ENCODE peak calls at places on chromosomes 2 and 18, in five cellular contexts. F, D, N, C and V are unnamed samples.

GRCh38 chr18:51480562-51481261 is 283.2 kb upstream of the MEX3C start:
- DNase-seq in F (no peak), D (no peak), N (no peak), C (no peak), V (no peak)

GRCh38 chr2:114507744-114508143 is 65.3 kb downstream of the DPP10 start:
- DNase-seq in F (no peak), D (no peak), N (no peak), C (no peak), V (no peak)

GRCh38 chr2:196389670-196390069 is 218.3 kb upstream of the STK17B start:
- DNase-seq in F (no peak), D (no peak), N (no peak), C (no peak), V (no peak)

GRCh38 chr2:42147641-42148274 is 21.4 kb upstream of the EML4 start:
- DNase-seq in F (no peak), D (no peak), N (no peak), C (no peak), V (no peak)

GRCh38 chr2:151973901-151974199 is 125.0 kb downstream of the CACNB4 start:
- DNase-seq in F (no peak), D (no peak), N (no peak), C (peak), V (peak)

GRCh38 chr2:99936065-99936464 is 206.3 kb downstream of the AFF3 start:
- DNase-seq in F (no peak), D (no peak), N (no peak), C (no peak), V (no peak)

GRCh38 chr2:219169950-219170654 is at the start of gene SLC23A3:
- DNase-seq in F (no peak), D (no peak), N (no peak), C (no peak), V (no peak)

GRCh38 chr18:59038295-59039039 is 101.2 kb upstream of the SEC11C start:
- DNase-seq in F (no peak), D (no peak), N (no peak), C (no peak), V (no peak)

GRCh38 chr2:121330921-121331320 is 45.9 kb upstream of the TFCP2L1 start:
- DNase-seq in F (no peak), D (no peak), N (no peak), C (no peak), V (no peak)

GRCh38 chr2:178075006-178075326 is 2.4 kb upstream of the PDE11A start:
- DNase-seq in F (no peak), D (no peak), N (no peak), C (no peak), V (no peak)

GRCh38 chr2:38685116-38685735 is 19.3 kb downstream of the GALM start:
- DNase-seq in F (no peak), D (no peak), N (no peak), C (no peak), V (no peak)

GRCh38 chr18:54939375-54939917 is 19.8 kb downstream of the CCDC68 start:
- DNase-seq in F (no peak), D (no peak), N (no peak), C (no peak), V (no peak)

GRCh38 chr2:60212174-60212945 is 341.1 kb downstream of the BCL11A start:
- DNase-seq in F (no peak), D (no peak), N (no peak), C (no peak), V (no peak)

GRCh38 chr18:10318686-10318960 is 135.8 kb upstream of the APCDD1 start:
- DNase-seq in F (no peak), D (no peak), N (no peak), C (no peak), V (no peak)

GRCh38 chr2:44789446-44789845 is 152.1 kb upstream of the SIX3 start:
- DNase-seq in F (no peak), D (no peak), N (no peak), C (no peak), V (no peak)